ENCODE peak calls at places on chromosomes 12 and 14, in four cellular contexts. T, G, C and L are unnamed samples.

GRCh38 chr12:64891629-64892028 is 67.2 kb downstream of the TBC1D30 start:
- DNase-seq in C (no peak), T (no peak), G (no peak), L (no peak)

GRCh38 chr14:34420547-34421150 is 41.4 kb downstream of the SPTSSA start:
- DNase-seq in T (no peak), G (no peak), C (no peak), L (no peak)

GRCh38 chr12:25056486-25057130 is 107.7 kb upstream of the BCAT1 start:
- DNase-seq in G (no peak), C (no peak), T (no peak), L (no peak)

GRCh38 chr12:88471641-88472040 is 108.6 kb downstream of the KITLG start:
- DNase-seq in C (no peak), G (no peak), T (no peak), L (no peak)

GRCh38 chr12:22700126-22700525 is 75.2 kb downstream of the ETNK1 start:
- DNase-seq in T (no peak), G (no peak), C (no peak), L (no peak)

GRCh38 chr12:131854861-131855476 is 26.8 kb downstream of the MMP17 start:
- DNase-seq in T (no peak), C (no peak), G (no peak), L (no peak)

GRCh38 chr12:9107542-9107873 is 8.2 kb downstream of the A2M start:
- DNase-seq in T (no peak), G (no peak), C (no peak), L (no peak)

GRCh38 chr14:85439696-85440328 is 90.1 kb upstream of the FLRT2 start:
- DNase-seq in G (no peak), C (no peak), T (no peak), L (no peak)

GRCh38 chr14:89767861-89768268 is 186.7 kb downstream of the EFCAB11 start:
- DNase-seq in C (no peak), T (peak), G (peak), L (peak)

GRCh38 chr12:25698782-25699181 is 145.7 kb upstream of the LMNTD1 start:
- DNase-seq in C (no peak), G (no peak), T (no peak), L (no peak)

GRCh38 chr12:105888696-105889095 is 250.1 kb downstream of the NUAK1 start:
- DNase-seq in C (no peak), T (no peak), G (no peak), L (no peak)

GRCh38 chr12:124744659-124745467 is 118.8 kb downstream of the SCARB1 start:
- DNase-seq in C (peak), G (peak), T (peak), L (peak)

GRCh38 chr12:104909761-104910160 is 48.3 kb downstream of the SLC41A2 start:
- DNase-seq in T (no peak), G (no peak), C (no peak), L (no peak)

GRCh38 chr14:37091651-37092050 is 80.8 kb downstream of the SLC25A21 start:
- DNase-seq in C (no peak), T (no peak), G (no peak), L (no peak)

GRCh38 chr12:50112456-50113218 is 601 bp downstream of the COX14 start:
- DNase-seq in G (peak), T (no peak), C (peak), L (peak)

GRCh38 chr12:588658-589057 is 74.6 kb downstream of the NINJ2 start:
- DNase-seq in G (no peak), T (no peak), C (no peak), L (no peak)

GRCh38 chr14:61470261-61470953 is 149.0 kb downstream of the PRKCH start:
- DNase-seq in T (no peak), G (no peak), C (no peak), L (no peak)

GRCh38 chr12:55727643-55728184 is 1.1 kb downstream of the CD63 start:
- DNase-seq in G (no peak), C (peak), T (no peak), L (no peak)

GRCh38 chr14:60655898-60656754 is 6.8 kb upstream of the SIX1 start:
- DNase-seq in T (no peak), C (no peak), G (no peak), L (peak)

GRCh38 chr12:116365114-116365513 is 87.6 kb upstream of the MED13L start:
- DNase-seq in G (no peak), T (no peak), C (no peak), L (no peak)

GRCh38 chr14:104982548-104983230 is 2.9 kb upstream of the CLBA1 start:
- DNase-seq in C (no peak), T (no peak), G (no peak), L (no peak)

GRCh38 chr14:89379891-89380820 is 36.9 kb downstream of the FOXN3 start:
- DNase-seq in T (no peak), C (no peak), G (no peak), L (no peak)

GRCh38 chr14:74976264-74977113 is 21.1 kb upstream of the PGF start:
- DNase-seq in T (no peak), C (no peak), G (no peak), L (peak)

GRCh38 chr14:51367600-51367931 is 127.5 kb downstream of the TMX1 start:
- DNase-seq in T (no peak), C (no peak), G (no peak), L (no peak)

GRCh38 chr12:101619868-101620761 is 25.3 kb downstream of the MYBPC1 start:
- DNase-seq in G (no peak), T (no peak), C (no peak), L (no peak)

GRCh38 chr14:64566651-64567122 is 16.9 kb downstream of the PPP1R36 start:
- DNase-seq in G (no peak), C (no peak), T (no peak), L (no peak)

GRCh38 chr12:62530596-62530995 is 64.0 kb downstream of the MON2 start:
- DNase-seq in G (no peak), T (no peak), C (no peak), L (no peak)

GRCh38 chr12:98757455-98757854 is 112.4 kb downstream of the APAF1 start:
- DNase-seq in T (no peak), C (no peak), G (no peak), L (no peak)

GRCh38 chr12:10562306-10562933 is 51.0 kb downstream of the MAGOHB start:
- DNase-seq in T (no peak), C (peak), G (peak), L (peak)

GRCh38 chr12:68367136-68367535 is 35.0 kb upstream of the MDM1 start:
- DNase-seq in C (no peak), T (no peak), G (no peak), L (no peak)

GRCh38 chr12:103626498-103626897 is 39.4 kb downstream of the STAB2 start:
- DNase-seq in T (no peak), C (no peak), G (peak), L (peak)

GRCh38 chr14:51454351-51454750 is 197.4 kb upstream of the FRMD6 start:
- DNase-seq in C (no peak), T (no peak), G (no peak), L (no peak)

GRCh38 chr12:108832730-108833354 is 24.5 kb downstream of the SSH1 start:
- DNase-seq in C (no peak), T (no peak), G (no peak), L (no peak)

GRCh38 chr12:112182499-112182898 is 57.1 kb downstream of the TRAFD1 start:
- DNase-seq in G (no peak), C (no peak), T (no peak), L (no peak)

GRCh38 chr14:36452850-36453249 is 67.2 kb downstream of the NKX2-1 start:
- DNase-seq in T (no peak), G (no peak), C (no peak), L (no peak)

GRCh38 chr12:131033886-131034482 is 80.3 kb downstream of the ADGRD1 start:
- DNase-seq in T (no peak), G (no peak), C (no peak), L (no peak)

GRCh38 chr12:86613306-86613705 is 357.1 kb upstream of the MGAT4C start:
- DNase-seq in C (no peak), T (no peak), G (no peak), L (no peak)

DNA sequence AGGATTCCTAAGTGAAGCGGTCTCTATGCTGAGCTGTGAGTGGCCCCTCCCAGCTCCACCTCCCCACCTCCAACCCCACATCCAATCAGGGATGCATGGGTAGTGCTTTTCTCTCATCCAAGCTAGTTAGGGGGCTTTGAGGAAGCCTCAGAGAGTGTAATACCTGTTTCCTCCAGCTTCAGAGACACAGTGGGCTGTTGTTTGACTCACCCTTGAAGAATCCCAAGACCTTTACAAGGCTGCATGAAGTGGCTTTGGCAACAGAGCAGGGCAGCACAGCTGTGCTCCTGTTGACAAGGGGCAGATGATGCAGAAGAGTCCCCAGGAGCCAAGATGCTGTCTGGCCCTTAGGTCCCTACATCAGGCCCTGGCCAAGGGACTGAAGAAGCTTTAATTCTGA is 27.1 kb upstream of the CLMN start:
- DNase-seq in T (no peak), C (no peak), G (no peak), L (no peak)
- TF ChIP-seq FOXK2 in T (no peak), C (no peak), G (no peak), L (no peak)

GRCh38 chr14:94650806-94651805 is 38.9 kb downstream of the SERPINA3 start:
- DNase-seq in T (no peak), C (no peak), G (no peak), L (no peak)

GRCh38 chr14:94646481-94646880 is 34.3 kb downstream of the SERPINA3 start:
- DNase-seq in T (no peak), C (no peak), G (no peak), L (no peak)

GRCh38 chr14:94648801-94649200 is 36.6 kb downstream of the SERPINA3 start:
- DNase-seq in T (no peak), C (no peak), G (no peak), L (no peak)

GRCh38 chr14:94650444-94650775 is 38.2 kb downstream of the SERPINA3 start:
- DNase-seq in C (no peak), G (no peak), T (no peak), L (no peak)

GRCh38 chr14:94649543-94650443 is 37.6 kb downstream of the SERPINA3 start:
- DNase-seq in T (no peak), C (no peak), G (no peak), L (no peak)
- TF ChIP-seq FOXK2 in T (no peak), C (no peak), G (no peak), L (no peak)

DNA sequence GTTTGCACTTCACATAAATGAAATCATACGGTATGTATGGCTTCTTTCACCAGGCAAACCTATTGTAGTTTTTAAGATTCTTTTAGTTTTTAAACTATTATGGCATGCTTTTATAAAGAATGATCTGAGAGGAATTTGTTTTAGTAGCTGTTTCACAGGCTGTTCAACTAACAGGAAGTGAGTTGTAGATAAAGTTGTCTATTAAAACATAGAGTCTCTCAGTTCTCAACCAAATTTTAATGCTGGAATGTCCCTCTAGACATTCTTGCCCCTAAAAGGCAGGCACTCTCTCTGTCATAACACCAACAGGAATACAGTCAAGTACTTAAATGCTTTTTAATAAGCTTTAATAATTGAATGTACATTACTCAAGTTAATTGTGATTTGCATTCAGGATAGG is 102.7 kb upstream of the DACT1 start:
- DNase-seq in C (no peak), G (no peak), T (no peak), L (no peak)
- TF ChIP-seq FOXK2 in C (no peak), G (no peak), T (no peak), L (no peak)

DNA sequence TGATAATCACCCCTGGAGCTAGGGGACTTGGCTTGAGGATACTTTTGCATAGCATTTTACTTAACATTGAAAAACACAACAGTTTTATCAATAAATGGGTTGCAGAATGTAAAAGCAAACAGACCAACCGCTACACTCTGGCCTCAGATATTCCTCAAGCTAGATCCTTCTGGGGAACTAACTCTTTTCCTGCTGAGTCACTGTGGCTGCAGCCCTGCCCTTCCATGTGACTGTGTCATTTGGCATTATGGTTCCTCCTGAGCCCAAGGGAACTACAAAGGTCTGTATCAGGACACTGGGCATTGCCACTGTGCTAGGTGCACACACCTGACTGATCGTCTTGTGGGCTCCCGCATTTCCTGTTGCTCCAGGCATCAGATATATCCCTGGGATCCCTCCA is 56.6 kb downstream of the TTC9 start:
- DNase-seq in G (peak), C (peak), T (no peak), L (no peak)
- TF ChIP-seq FOXK2 in G (no peak), C (no peak), T (no peak), L (no peak)

GRCh38 chr14:23916038-23916437 is 37.5 kb upstream of the DHRS4 start:
- DNase-seq in C (no peak), G (no peak), T (no peak), L (no peak)

GRCh38 chr14:23910876-23911210 is 42.7 kb upstream of the DHRS4 start:
- DNase-seq in G (no peak), T (no peak), C (no peak), L (no peak)

GRCh38 chr14:23915559-23915958 is 38.0 kb upstream of the DHRS4 start:
- DNase-seq in C (no peak), T (no peak), G (no peak), L (no peak)

GRCh38 chr14:23910081-23910875 is 43.3 kb upstream of the DHRS4 start:
- DNase-seq in G (peak), T (no peak), C (peak), L (peak)
- TF ChIP-seq FOXK2 in G (no peak), T (no peak), C (no peak), L (no peak)

GRCh38 chr14:98200621-98201020 is 1071.4 kb downstream of the BCL11B start:
- DNase-seq in C (no peak), T (no peak), G (no peak), L (no peak)
- TF ChIP-seq FOXK2 in C (no peak), T (no peak), G (no peak), L (no peak)

GRCh38 chr12:2977776-2978175 is 18.6 kb downstream of the TEAD4 start:
- DNase-seq in G (no peak), T (no peak), C (no peak), L (no peak)

GRCh38 chr12:2970744-2971143 is 11.5 kb downstream of the TEAD4 start:
- DNase-seq in T (no peak), G (no peak), C (no peak), L (no peak)

GRCh38 chr12:2976581-2976996 is 17.4 kb downstream of the TEAD4 start:
- DNase-seq in C (peak), G (no peak), T (no peak), L (no peak)

GRCh38 chr12:2973566-2973965 is 14.4 kb downstream of the TEAD4 start:
- DNase-seq in T (no peak), C (no peak), G (no peak), L (no peak)

GRCh38 chr12:2974560-2974971 is 15.4 kb downstream of the TEAD4 start:
- DNase-seq in G (no peak), C (no peak), T (no peak), L (no peak)
- TF ChIP-seq FOXK2 in G (no peak), C (no peak), T (no peak), L (no peak)

DNA sequence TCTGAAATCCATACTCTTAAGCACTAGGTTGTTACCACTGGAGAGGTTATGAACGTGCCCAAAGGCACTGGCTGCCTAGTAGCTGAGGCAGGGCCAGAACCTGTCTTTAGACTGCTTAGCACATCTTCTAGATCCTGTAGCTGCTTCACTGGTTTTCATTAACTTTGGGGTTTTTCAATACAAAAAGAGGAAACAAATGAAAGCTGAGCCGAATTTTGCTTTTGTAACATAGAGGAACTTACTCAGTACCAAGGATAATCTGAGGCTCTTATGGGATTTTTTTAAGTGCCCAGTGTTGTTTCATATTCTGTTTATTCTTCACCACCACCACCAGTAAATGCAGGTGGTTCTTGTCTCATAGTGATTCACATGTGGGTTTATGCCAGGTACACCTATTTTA is 396.0 kb downstream of the RAD51B start:
- DNase-seq in T (peak), C (no peak), G (no peak), L (no peak)
- TF ChIP-seq FOXK2 in T (no peak), C (no peak), G (no peak), L (no peak)

GRCh38 chr14:55388160-55388559 is 23.5 kb downstream of the ATG14 start:
- DNase-seq in G (no peak), C (no peak), T (no peak), L (no peak)
- TF ChIP-seq FOXK2 in G (no peak), C (no peak), T (no peak), L (no peak)